ENCODE peak calls at places on chromosomes 11 and 22, in seven cellular contexts. A is adrenal gland; D is upper lobe of right lung; B is mesendoderm; J is MM.1S; Y is heart right ventricle; F is naive thymus-derived CD4-positive, alpha-beta T cell. S is an unnamed sample.

GRCh38 chr11:1882265-1883238 is 9.1 kb downstream of the PRR33 start:
- DNase-seq in A (peak; percentile 81), D (peak; percentile 90), B (peak; percentile 77), J (peak; percentile 48), Y (peak; percentile 91), F (peak; percentile 65), S (peak; percentile 88)

GRCh38 chr11:5291207-5291838 is 10.4 kb downstream of the OR51B4 start:
- DNase-seq in A (no peak), D (no peak), B (peak; percentile 81), J (peak; percentile 68), Y (no peak), F (no peak), S (no peak)

GRCh38 chr11:31817621-31818493 is 6.7 kb upstream of the PAX6 start:
- DNase-seq in A (no peak), D (no peak), B (peak; percentile 51), J (no peak), Y (no peak), F (no peak), S (no peak)

GRCh38 chr11:4713241-4713640 is 8.7 kb downstream of the MMP26 start:
- DNase-seq in A (no peak), D (no peak), B (no peak), J (no peak), Y (no peak), F (no peak), S (no peak)

GRCh38 chr11:103898065-103898464 is 138.4 kb upstream of the DDI1 start:
- DNase-seq in A (no peak), D (no peak), B (no peak), J (peak; percentile 63), Y (no peak), F (no peak), S (no peak)

GRCh38 chr11:73493838-73494598 is 103.9 kb downstream of the FAM168A start:
- DNase-seq in A (no peak), D (no peak), B (peak; percentile 99), J (no peak), Y (no peak), F (no peak), S (no peak)

GRCh38 chr11:65539401-65540289 is 14.8 kb downstream of the SCYL1 start:
- DNase-seq in A (no peak), D (no peak), B (peak; percentile 57), J (peak; percentile 89), Y (no peak), F (no peak), S (no peak)

GRCh38 chr11:7081441-7081840 is 7.4 kb upstream of the RBMXL2 start:
- DNase-seq in A (no peak), D (no peak), B (no peak), J (no peak), Y (no peak), F (no peak), S (no peak)

GRCh38 chr22:25064894-25065560 is 112.5 kb downstream of the KIAA1671 start:
- DNase-seq in A (peak; percentile 76), D (no peak), B (peak; percentile 53), J (no peak), Y (no peak), F (no peak), S (no peak)

GRCh38 chr11:112128483-112129121 is 35.3 kb downstream of the IL18 start:
- DNase-seq in A (peak; percentile 94), D (no peak), B (no peak), J (no peak), Y (peak; percentile 18), F (no peak), S (peak; percentile 21)

GRCh38 chr11:112485280-112485679 is 224.6 kb upstream of the PLET1 start:
- DNase-seq in A (no peak), D (no peak), B (peak; percentile 37), J (no peak), Y (no peak), F (no peak), S (no peak)

GRCh38 chr11:19216021-19216420 is 14.2 kb upstream of the CSRP3 start:
- DNase-seq in A (no peak), D (no peak), B (no peak), J (no peak), Y (no peak), F (no peak), S (no peak)

GRCh38 chr22:37626144-37626543 is 13.3 kb upstream of the SH3BP1 start:
- DNase-seq in A (no peak), D (peak; percentile 82), B (no peak), J (no peak), Y (peak; percentile 83), F (no peak), S (peak; percentile 92)

GRCh38 chr11:62546244-62546936 is at the start of gene AHNAK:
- DNase-seq in A (peak; percentile 81), D (peak; percentile 93), B (peak; percentile 72), J (peak; percentile 48), Y (peak; percentile 91), F (no peak), S (peak; percentile 84)

GRCh38 chr22:25488244-25489020 is 76.0 kb upstream of the GRK3 start:
- DNase-seq in A (peak; percentile 84), D (peak; percentile 69), B (no peak), J (no peak), Y (peak; percentile 72), F (no peak), S (peak; percentile 56)

GRCh38 chr11:133318221-133318620 is 214.1 kb downstream of the OPCML start:
- DNase-seq in A (no peak), D (no peak), B (peak; percentile 74), J (no peak), Y (no peak), F (no peak), S (no peak)

GRCh38 chr11:116457336-116458007 is 315.3 kb downstream of the BUD13 start:
- DNase-seq in A (no peak), D (no peak), B (peak; percentile 93), J (no peak), Y (no peak), F (no peak), S (no peak)

GRCh38 chr11:25755918-25756584 is 575.9 kb upstream of the ANO3 start:
- DNase-seq in A (no peak), D (no peak), B (no peak), J (no peak), Y (no peak), F (no peak), S (no peak)

DNA sequence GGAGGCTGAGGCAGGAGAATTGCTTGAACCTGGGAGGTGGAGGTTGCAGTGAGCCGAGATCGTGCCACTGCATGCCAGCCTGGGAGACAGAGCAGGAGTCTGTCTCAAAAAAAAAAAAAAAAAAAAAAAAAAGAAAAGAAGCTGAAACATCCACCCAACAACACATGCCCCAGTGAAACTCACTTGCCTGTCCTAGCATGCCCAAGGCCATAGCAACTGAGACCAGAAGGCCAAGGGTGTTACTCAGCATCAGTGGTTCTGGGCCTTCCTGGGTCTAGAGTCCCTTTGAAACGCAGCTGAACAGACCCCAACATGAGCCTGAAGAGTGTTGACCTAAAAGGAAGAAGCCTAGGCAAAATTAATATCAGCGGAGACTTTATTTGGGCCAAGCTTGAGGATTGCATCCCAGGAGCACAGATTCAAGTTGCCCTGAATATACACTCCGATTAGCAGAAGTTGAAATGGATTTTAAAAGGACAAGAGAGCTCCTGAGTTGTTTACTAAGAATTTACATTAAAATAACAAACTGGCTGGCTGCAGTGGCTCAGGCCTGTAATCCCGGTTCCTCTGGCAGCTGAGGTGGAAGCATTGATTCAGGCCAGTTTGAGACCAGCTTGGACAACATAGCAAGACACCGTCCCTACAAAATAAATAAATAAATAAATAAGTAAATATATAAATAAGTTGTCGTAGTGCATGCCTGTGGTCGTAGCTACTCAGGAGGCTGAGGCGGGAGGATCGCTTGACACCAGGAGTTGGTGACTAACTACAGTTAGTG is 7.0 kb downstream of the PRDX5 start:
- DNase-seq in A (no peak), D (no peak), B (no peak), J (no peak), Y (no peak), F (no peak), S (no peak)
- H3K4me1 ChIP-seq in A (no peaks in the 10 kb centered on the region), D (peaks cover 3% of the 10 kb centered on the region), B (no peaks in the 10 kb centered on the region), J (no peaks in the 10 kb centered on the region), Y (peaks cover 9% of the 10 kb centered on the region), F (no peaks in the 10 kb centered on the region), S (no peaks in the 10 kb centered on the region)

GRCh38 chr11:108870373-108871020 is 205.6 kb downstream of the DDX10 start:
- DNase-seq in A (no peak), D (no peak), B (peak; percentile 56), J (no peak), Y (no peak), F (no peak), S (no peak)

GRCh38 chr11:108863528-108863927 is 198.7 kb downstream of the DDX10 start:
- DNase-seq in A (no peak), D (no peak), B (no peak), J (peak; percentile 63), Y (no peak), F (no peak), S (no peak)

GRCh38 chr11:108865411-108865810 is 200.5 kb downstream of the DDX10 start:
- DNase-seq in A (no peak), D (no peak), B (no peak), J (no peak), Y (no peak), F (no peak), S (no peak)

GRCh38 chr11:108871152-108871551 is 206.3 kb downstream of the DDX10 start:
- DNase-seq in A (peak; percentile 38), D (no peak), B (peak; percentile 66), J (peak; percentile 13), Y (no peak), F (no peak), S (no peak)

DNA sequence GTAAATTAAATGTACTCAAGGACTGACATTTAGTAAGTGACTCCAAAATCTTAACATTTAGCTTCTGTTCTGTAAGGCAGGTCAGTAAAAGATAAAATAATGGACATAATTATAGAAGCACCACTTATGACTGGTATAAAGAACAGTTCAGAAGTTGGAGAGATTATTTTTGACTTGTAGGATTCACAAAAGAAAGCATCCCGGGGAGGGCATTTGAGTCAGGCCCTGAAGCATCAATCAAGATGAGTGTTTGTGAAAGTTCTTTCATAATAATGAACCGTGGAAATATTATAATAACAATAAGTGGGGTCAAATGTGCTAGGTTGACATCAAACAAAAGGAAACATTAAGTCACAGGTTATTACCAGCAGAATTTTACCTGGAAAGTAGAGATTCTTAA is 201.9 kb downstream of the DDX10 start:
- DNase-seq in A (no peak), D (no peak), B (no peak), J (no peak), Y (no peak), F (no peak), S (no peak)
- H3K4me3 ChIP-seq in A (no peak overlapping the region), D (no peak overlapping the region), B (no peak overlapping the region), J (no peak overlapping the region), Y (no peak overlapping the region), F (no peak overlapping the region), S (no peak overlapping the region)

GRCh38 chr11:35147273-35147672 is 8.3 kb downstream of the CD44 start:
- DNase-seq in A (no peak), D (no peak), B (no peak), J (no peak), Y (no peak), F (no peak), S (no peak)
- H3K4me1 ChIP-seq in A (no peaks in the 10 kb centered on the region), D (peaks cover 57% of the 10 kb centered on the region), B (peaks cover 18% of the 10 kb centered on the region), J (peaks cover 55% of the 10 kb centered on the region), Y (no peaks in the 10 kb centered on the region), F (peaks cover 97% of the 10 kb centered on the region), S (no peaks in the 10 kb centered on the region)

DNA sequence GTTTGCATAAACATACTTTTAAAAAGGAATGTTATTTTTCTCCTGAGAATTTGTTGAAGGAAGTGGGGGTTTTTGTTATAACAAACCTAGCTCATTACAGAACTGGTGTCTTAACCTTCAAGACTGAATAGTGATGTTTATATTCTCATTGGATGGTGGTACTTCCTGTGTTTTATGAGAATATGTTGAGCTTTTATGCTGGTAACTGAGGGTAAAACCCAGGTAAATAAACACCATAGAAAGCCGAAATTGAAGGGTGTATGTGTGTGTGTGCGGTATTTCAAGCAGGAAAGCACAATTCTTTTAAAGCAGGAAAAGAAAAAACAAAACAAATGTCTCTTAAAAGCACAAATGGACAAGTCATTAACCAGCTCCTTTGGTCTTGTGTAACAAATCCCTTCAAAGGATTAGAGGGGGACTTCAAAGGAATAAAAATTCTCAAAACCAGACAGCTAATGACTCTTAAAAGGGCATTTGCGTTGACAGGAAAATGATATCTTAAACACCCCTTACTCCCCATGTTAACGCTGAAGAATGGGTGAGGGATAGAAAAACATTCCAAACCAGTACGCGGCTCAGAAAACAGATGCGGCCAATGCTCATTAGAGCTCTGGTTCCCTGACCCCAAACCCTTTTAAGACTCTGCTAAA is 23.8 kb downstream of the LMO2 start:
- DNase-seq in A (no peak), D (no peak), B (no peak), J (no peak), Y (no peak), F (no peak), S (no peak)
- H3K4me3 ChIP-seq in A (peak overlapping the region; percentile 76), D (peak overlapping the region; percentile 61), B (no peak overlapping the region), J (no peak overlapping the region), Y (peak overlapping the region; percentile 44), F (no peak overlapping the region), S (peak overlapping the region; percentile 11)